ENCODE peak calls at places on chromosomes 2 and 18, in six cellular contexts. One of them, this sample, is unnamed.

GRCh38 chr2:160253440-160254296 is 53.6 kb upstream of the ITGB6 start:
- DNase-seq in sigmoid colon: no peak
- DNase-seq in PC-3: peak
- DNase-seq in psoas muscle: no peak
- DNase-seq in chondrocyte: no peak
- DNase-seq in pancreas: no peak
- DNase-seq in this sample: no peak

GRCh38 chr2:230473378-230473777 is 57.4 kb downstream of the SP100 start:
- DNase-seq in PC-3: no peak
- DNase-seq in psoas muscle: no peak
- DNase-seq in chondrocyte: no peak
- DNase-seq in pancreas: no peak
- DNase-seq in sigmoid colon: no peak
- DNase-seq in this sample: peak

GRCh38 chr2:206804326-206804725 is 38.9 kb downstream of the FASTKD2 start:
- DNase-seq in chondrocyte: no peak
- DNase-seq in psoas muscle: no peak
- DNase-seq in pancreas: no peak
- DNase-seq in PC-3: no peak
- DNase-seq in sigmoid colon: no peak
- DNase-seq in this sample: no peak

GRCh38 chr2:85720533-85720932 is 26.4 kb downstream of the GNLY start:
- DNase-seq in psoas muscle: no peak
- DNase-seq in PC-3: no peak
- DNase-seq in chondrocyte: no peak
- DNase-seq in pancreas: no peak
- DNase-seq in sigmoid colon: no peak
- DNase-seq in this sample: no peak

GRCh38 chr2:137467246-137467862 is 496.9 kb upstream of the HNMT start:
- DNase-seq in sigmoid colon: no peak
- DNase-seq in pancreas: no peak
- DNase-seq in PC-3: peak
- DNase-seq in chondrocyte: no peak
- DNase-seq in psoas muscle: no peak
- DNase-seq in this sample: peak

GRCh38 chr2:38245114-38245641 is 131.9 kb downstream of the ATL2 start:
- DNase-seq in pancreas: no peak
- DNase-seq in psoas muscle: no peak
- DNase-seq in chondrocyte: no peak
- DNase-seq in PC-3: peak
- DNase-seq in sigmoid colon: no peak
- DNase-seq in this sample: no peak

GRCh38 chr2:20722592-20722991 is 55.6 kb downstream of the GDF7 start:
- DNase-seq in pancreas: no peak
- DNase-seq in sigmoid colon: no peak
- DNase-seq in psoas muscle: no peak
- DNase-seq in PC-3: peak
- DNase-seq in chondrocyte: no peak
- DNase-seq in this sample: no peak

GRCh38 chr2:231722721-231723307 is 14.5 kb downstream of the PTMA start:
- DNase-seq in sigmoid colon: peak
- DNase-seq in psoas muscle: no peak
- DNase-seq in pancreas: no peak
- DNase-seq in PC-3: no peak
- DNase-seq in chondrocyte: peak
- DNase-seq in this sample: no peak

GRCh38 chr2:10452334-10452733 is 4.2 kb upstream of the ODC1 start:
- DNase-seq in psoas muscle: no peak
- DNase-seq in PC-3: peak
- DNase-seq in pancreas: no peak
- DNase-seq in sigmoid colon: peak
- DNase-seq in chondrocyte: peak
- DNase-seq in this sample: no peak

GRCh38 chr18:65990174-65990690 is 239.4 kb downstream of the CDH7 start:
- DNase-seq in sigmoid colon: no peak
- DNase-seq in chondrocyte: no peak
- DNase-seq in PC-3: no peak
- DNase-seq in psoas muscle: no peak
- DNase-seq in pancreas: no peak
- DNase-seq in this sample: no peak

GRCh38 chr2:239475161-239476028 is 74.6 kb upstream of the HDAC4 start:
- DNase-seq in chondrocyte: peak
- DNase-seq in pancreas: no peak
- DNase-seq in PC-3: no peak
- DNase-seq in psoas muscle: no peak
- DNase-seq in sigmoid colon: peak
- DNase-seq in this sample: no peak

GRCh38 chr18:71136487-71136886 is 847.6 kb downstream of the SOCS6 start:
- DNase-seq in psoas muscle: no peak
- DNase-seq in chondrocyte: no peak
- DNase-seq in PC-3: no peak
- DNase-seq in pancreas: no peak
- DNase-seq in sigmoid colon: no peak
- DNase-seq in this sample: no peak

GRCh38 chr18:61543518-61543917 is 210.3 kb downstream of the CDH20 start:
- DNase-seq in sigmoid colon: no peak
- DNase-seq in PC-3: no peak
- DNase-seq in psoas muscle: no peak
- DNase-seq in pancreas: no peak
- DNase-seq in chondrocyte: no peak
- DNase-seq in this sample: no peak

GRCh38 chr2:192288290-192288689 is 93.6 kb upstream of the TMEFF2 start:
- DNase-seq in sigmoid colon: no peak
- DNase-seq in chondrocyte: no peak
- DNase-seq in pancreas: no peak
- DNase-seq in PC-3: no peak
- DNase-seq in psoas muscle: no peak
- DNase-seq in this sample: no peak

GRCh38 chr2:160916300-160916699 is 243.9 kb upstream of the TANK start:
- DNase-seq in sigmoid colon: no peak
- DNase-seq in pancreas: no peak
- DNase-seq in PC-3: no peak
- DNase-seq in chondrocyte: no peak
- DNase-seq in psoas muscle: no peak
- DNase-seq in this sample: no peak

DNA sequence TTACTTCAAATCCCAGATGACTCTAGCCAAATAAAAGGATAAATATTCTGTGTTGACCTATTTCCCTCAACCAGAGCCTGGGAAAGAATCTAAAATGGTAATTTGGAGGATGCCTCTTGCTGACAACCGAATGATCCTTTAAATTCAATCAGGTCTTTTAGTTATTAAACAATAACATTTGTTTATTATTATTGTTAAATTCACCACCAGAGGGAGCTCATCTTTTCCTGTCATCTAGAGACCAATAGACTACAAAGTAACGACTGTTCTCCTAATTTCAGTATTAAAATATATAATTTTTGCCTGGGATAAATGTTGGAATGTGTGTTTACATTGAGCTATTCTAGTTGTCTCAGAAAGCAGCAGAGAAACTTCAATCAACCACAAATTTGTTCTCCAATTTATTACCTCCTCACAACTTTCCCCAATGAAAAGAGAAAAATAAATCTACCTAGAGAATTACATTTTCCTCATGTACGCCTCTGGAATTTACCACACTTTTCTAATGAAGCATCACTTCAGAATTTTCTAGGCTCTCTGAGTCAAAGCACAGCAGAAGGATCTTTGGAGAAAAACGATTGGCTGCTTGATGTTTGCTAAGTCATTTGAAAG is 142.7 kb downstream of the SCG2 start:
- DNase-seq in pancreas: no peak
- DNase-seq in PC-3: peak
- DNase-seq in chondrocyte: no peak
- DNase-seq in sigmoid colon: no peak
- DNase-seq in psoas muscle: no peak
- DNase-seq in this sample: no peak
- TF ChIP-seq CTCF in pancreas: no peak
- TF ChIP-seq CTCF in PC-3: peak
- TF ChIP-seq CTCF in chondrocyte: peak
- TF ChIP-seq CTCF in sigmoid colon: no peak
- TF ChIP-seq CTCF in psoas muscle: peak
- TF ChIP-seq CTCF in this sample: peak

DNA sequence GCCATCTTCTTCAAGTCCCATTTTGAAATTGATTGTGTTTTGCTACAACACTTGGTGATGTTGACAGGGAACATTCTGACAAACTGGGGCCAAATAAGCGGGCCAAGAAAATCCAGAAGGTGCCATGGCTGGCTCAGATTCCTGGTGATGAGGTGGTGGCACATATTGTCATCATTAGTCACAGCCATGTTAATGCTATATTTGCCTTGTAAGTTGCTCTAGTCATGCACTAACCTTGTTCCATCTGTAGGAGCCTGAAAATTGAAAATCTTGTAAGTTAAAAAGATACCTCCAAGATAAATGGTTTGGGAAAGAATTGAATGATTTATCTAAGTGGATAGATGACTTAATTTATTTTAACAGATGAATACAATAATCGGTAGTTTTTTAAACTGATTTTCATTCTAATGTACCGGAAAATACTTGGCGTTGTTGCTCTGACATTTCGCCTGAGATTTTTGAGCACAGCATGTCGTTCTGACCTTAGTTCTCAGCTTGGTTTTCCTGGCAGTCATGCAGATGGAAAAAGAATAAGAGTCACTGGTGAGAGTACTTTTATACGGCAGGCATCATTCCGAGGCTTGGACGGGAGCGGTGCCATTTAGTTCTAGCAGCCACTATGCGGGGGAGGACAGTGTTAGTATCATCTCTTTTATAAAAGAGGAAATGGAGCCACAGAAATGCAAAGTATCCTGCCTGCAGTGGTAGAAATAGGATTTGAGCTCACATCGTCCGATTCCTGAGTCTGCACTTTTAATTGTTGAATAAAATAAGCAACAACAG is 133.9 kb downstream of the ZNF532 start:
- DNase-seq in chondrocyte: no peak
- DNase-seq in pancreas: no peak
- DNase-seq in sigmoid colon: no peak
- DNase-seq in PC-3: peak
- DNase-seq in psoas muscle: peak
- DNase-seq in this sample: no peak
- TF ChIP-seq CTCF in chondrocyte: peak
- TF ChIP-seq CTCF in pancreas: no peak
- TF ChIP-seq CTCF in sigmoid colon: no peak
- TF ChIP-seq CTCF in PC-3: no peak
- TF ChIP-seq CTCF in psoas muscle: peak
- TF ChIP-seq CTCF in this sample: no peak

GRCh38 chr2:103135679-103136078 is 373.8 kb downstream of the TMEM182 start:
- DNase-seq in psoas muscle: no peak
- DNase-seq in sigmoid colon: no peak
- DNase-seq in pancreas: no peak
- DNase-seq in PC-3: no peak
- DNase-seq in chondrocyte: no peak
- DNase-seq in this sample: no peak

GRCh38 chr2:103138123-103138886 is 376.5 kb downstream of the TMEM182 start:
- DNase-seq in chondrocyte: no peak
- DNase-seq in psoas muscle: no peak
- DNase-seq in sigmoid colon: no peak
- DNase-seq in PC-3: no peak
- DNase-seq in pancreas: no peak
- DNase-seq in this sample: no peak

GRCh38 chr2:103132536-103133217 is 370.8 kb downstream of the TMEM182 start:
- DNase-seq in sigmoid colon: no peak
- DNase-seq in PC-3: no peak
- DNase-seq in psoas muscle: no peak
- DNase-seq in chondrocyte: no peak
- DNase-seq in pancreas: no peak
- DNase-seq in this sample: peak
- TF ChIP-seq CTCF in sigmoid colon: no peak
- TF ChIP-seq CTCF in PC-3: no peak
- TF ChIP-seq CTCF in psoas muscle: no peak
- TF ChIP-seq CTCF in chondrocyte: no peak
- TF ChIP-seq CTCF in pancreas: no peak
- TF ChIP-seq CTCF in this sample: no peak

DNA sequence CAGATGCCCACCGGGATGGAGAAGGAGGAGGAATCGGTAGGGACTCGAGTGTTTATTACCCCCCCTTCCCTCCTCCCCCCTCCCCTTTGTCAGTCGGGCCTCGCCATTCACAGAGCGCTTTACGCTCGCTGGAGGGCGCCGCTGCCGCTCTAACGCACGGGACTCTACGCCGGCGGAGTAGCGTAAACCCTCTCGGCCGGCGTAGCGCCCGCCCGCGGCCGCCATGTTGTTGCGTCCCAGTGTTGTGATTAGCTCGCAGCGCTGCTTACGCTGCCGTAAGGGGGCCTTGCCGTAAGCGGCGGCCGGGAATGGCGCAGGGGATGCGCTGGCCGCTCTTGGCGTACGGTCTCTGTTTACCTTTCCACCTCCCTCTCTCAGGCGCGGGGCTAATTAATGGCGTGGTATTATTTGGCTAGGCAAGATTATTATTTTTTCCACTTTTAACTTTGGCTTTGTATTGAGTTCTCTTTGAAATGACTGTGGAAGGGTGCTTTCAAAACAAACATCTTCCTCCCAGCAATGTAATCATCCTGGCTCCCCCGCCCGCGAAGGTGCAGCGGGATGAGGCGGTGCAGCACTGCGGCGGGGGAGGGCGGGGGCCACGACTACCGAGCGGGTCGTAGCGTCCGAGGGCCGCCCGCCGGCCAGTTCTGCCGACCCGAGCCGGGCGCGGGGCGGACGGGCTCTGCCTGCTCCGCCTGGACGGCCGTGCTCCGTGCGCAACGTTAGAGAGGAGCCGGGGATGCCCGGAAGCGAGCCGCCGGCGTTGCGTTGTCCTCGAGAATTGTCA is 779 bp downstream of the EPC2 start:
- DNase-seq in pancreas: peak
- DNase-seq in PC-3: peak
- DNase-seq in chondrocyte: peak
- DNase-seq in psoas muscle: peak
- DNase-seq in sigmoid colon: peak
- DNase-seq in this sample: peak
- TF ChIP-seq CTCF in pancreas: no peak
- TF ChIP-seq CTCF in PC-3: peak
- TF ChIP-seq CTCF in chondrocyte: peak
- TF ChIP-seq CTCF in psoas muscle: peak
- TF ChIP-seq CTCF in sigmoid colon: no peak
- TF ChIP-seq CTCF in this sample: no peak

GRCh38 chr18:24734058-24734457 is 273.6 kb downstream of the HRH4 start:
- DNase-seq in sigmoid colon: no peak
- DNase-seq in psoas muscle: no peak
- DNase-seq in chondrocyte: no peak
- DNase-seq in PC-3: peak
- DNase-seq in pancreas: no peak
- DNase-seq in this sample: peak
- TF ChIP-seq CTCF in sigmoid colon: no peak
- TF ChIP-seq CTCF in psoas muscle: no peak
- TF ChIP-seq CTCF in chondrocyte: peak
- TF ChIP-seq CTCF in PC-3: peak
- TF ChIP-seq CTCF in pancreas: no peak
- TF ChIP-seq CTCF in this sample: no peak

This sample was measured in activated CD8-positive, alpha-beta T cell treated with anti-CD3 and anti-CD28 coated beads for 36 hours.